ENCODE peak calls at places on chromosome 9, in seven cellular contexts. P is CD4-positive, alpha-beta T cell; U is epithelial cell of esophagus; N is upper lobe of left lung; R is left ventricle myocardium inferior; X is heart right ventricle; K is H9. B is an unnamed sample.

GRCh38 chr9:31119882-31120481 is 1264.5 kb upstream of the ACO1 start:
- DNase-seq in N (no peak), U (peak; percentile 69), X (no peak), P (peak; percentile 13), R (no peak), K (peak; percentile 31), B (no peak)

GRCh38 chr9:4904322-4905134 is 80.5 kb upstream of the JAK2 start:
- DNase-seq in U (peak; percentile 43), K (no peak), P (no peak), X (no peak), R (no peak), N (no peak), B (no peak)

GRCh38 chr9:89801723-89802680 is 197.2 kb downstream of the GADD45G start:
- DNase-seq in U (no peak), R (no peak), P (no peak), K (no peak), X (no peak), N (no peak), B (no peak)

GRCh38 chr9:130301483-130302286 is 36.1 kb downstream of the HMCN2 start:
- DNase-seq in X (peak; percentile 78), P (no peak), U (no peak), N (no peak), K (no peak), R (peak; percentile 84), B (no peak)

GRCh38 chr9:15642369-15642962 is 89.6 kb downstream of the CCDC171 start:
- DNase-seq in N (no peak), U (peak; percentile 57), X (no peak), K (no peak), R (no peak), P (no peak), B (no peak)

GRCh38 chr9:686381-686813 is 155.1 kb upstream of the DMRT1 start:
- DNase-seq in N (no peak), K (no peak), X (no peak), U (peak; percentile 97), R (no peak), P (no peak), B (no peak)

GRCh38 chr9:135692410-135692809 is 6.9 kb downstream of the SOHLH1 start:
- DNase-seq in X (no peak), R (no peak), P (no peak), N (peak; percentile 60), U (peak; percentile 8), K (no peak), B (no peak)

GRCh38 chr9:138099803-138100598 is 222.4 kb downstream of the CACNA1B start:
- DNase-seq in X (peak; percentile 51), U (no peak), P (no peak), R (peak; percentile 44), N (peak; percentile 20), K (no peak), B (no peak)

GRCh38 chr9:19186240-19186639 is 44.3 kb upstream of the DENND4C start:
- DNase-seq in N (no peak), K (no peak), P (no peak), R (no peak), U (peak; percentile 82), X (no peak), B (no peak)

GRCh38 chr9:86126998-86127972 is 27.9 kb upstream of the GOLM1 start:
- DNase-seq in P (no peak), X (peak; percentile 17), R (peak; percentile 16), N (no peak), U (peak; percentile 77), K (peak; percentile 98), B (no peak)

GRCh38 chr9:121735065-121735791 is 83.8 kb downstream of the DAB2IP start:
- DNase-seq in U (peak; percentile 54), N (no peak), K (peak; percentile 89), R (no peak), X (no peak), P (no peak), B (no peak)

GRCh38 chr9:112866662-112867274 is 23.9 kb downstream of the SLC46A2 start:
- DNase-seq in X (no peak), U (peak; percentile 77), P (no peak), R (no peak), N (no peak), K (peak; percentile 87), B (no peak)

GRCh38 chr9:123434619-123435240 is 78.7 kb downstream of the CRB2 start:
- DNase-seq in R (no peak), X (no peak), P (no peak), U (no peak), N (no peak), K (peak; percentile 82), B (no peak)

GRCh38 chr9:127516835-127517607 is 65.7 kb downstream of the LRSAM1 start:
- DNase-seq in N (peak; percentile 70), X (no peak), P (no peak), U (no peak), K (no peak), R (no peak), B (no peak)

GRCh38 chr9:111789881-111790280 is 4.9 kb downstream of the SHOC1 start:
- DNase-seq in P (no peak), R (no peak), N (no peak), K (no peak), U (peak; percentile 68), X (no peak), B (no peak)

GRCh38 chr9:131731237-131731995 is 8.5 kb downstream of the RAPGEF1 start:
- DNase-seq in X (no peak), U (peak; percentile 56), R (no peak), N (no peak), P (no peak), K (no peak), B (no peak)

GRCh38 chr9:76371901-76372300 is 22.3 kb downstream of the RFK start:
- DNase-seq in R (no peak), U (peak; percentile 61), P (no peak), N (no peak), K (no peak), X (no peak), B (no peak)

GRCh38 chr9:34701023-34701768 is 8.7 kb downstream of the CCL21 start:
- DNase-seq in P (peak; percentile 58), R (peak; percentile 76), K (peak; percentile 86), U (peak; percentile 71), X (peak; percentile 79), N (peak; percentile 93), B (peak; percentile 70)

GRCh38 chr9:32881948-32882347 is 98.6 kb downstream of the TMEM215 start:
- DNase-seq in U (no peak), K (no peak), N (no peak), P (no peak), R (no peak), X (no peak), B (no peak)

GRCh38 chr9:8779478-8779877 is 979.9 kb upstream of the DMAC1 start:
- DNase-seq in P (no peak), N (no peak), K (no peak), U (no peak), X (no peak), R (no peak), B (no peak)

GRCh38 chr9:69549310-69550202 is 122.6 kb downstream of the APBA1 start:
- DNase-seq in P (peak; percentile 3), X (no peak), K (no peak), N (no peak), U (peak; percentile 62), R (no peak), B (no peak)

GRCh38 chr9:35606138-35606504 is 1.1 kb downstream of the TESK1 start:
- DNase-seq in U (no peak), P (no peak), K (no peak), N (no peak), X (no peak), R (no peak), B (no peak)

GRCh38 chr9:95264954-95265615 is 52.4 kb downstream of the FANCC start:
- DNase-seq in N (no peak), U (peak; percentile 33), R (no peak), K (no peak), P (no peak), X (no peak), B (no peak)

DNA sequence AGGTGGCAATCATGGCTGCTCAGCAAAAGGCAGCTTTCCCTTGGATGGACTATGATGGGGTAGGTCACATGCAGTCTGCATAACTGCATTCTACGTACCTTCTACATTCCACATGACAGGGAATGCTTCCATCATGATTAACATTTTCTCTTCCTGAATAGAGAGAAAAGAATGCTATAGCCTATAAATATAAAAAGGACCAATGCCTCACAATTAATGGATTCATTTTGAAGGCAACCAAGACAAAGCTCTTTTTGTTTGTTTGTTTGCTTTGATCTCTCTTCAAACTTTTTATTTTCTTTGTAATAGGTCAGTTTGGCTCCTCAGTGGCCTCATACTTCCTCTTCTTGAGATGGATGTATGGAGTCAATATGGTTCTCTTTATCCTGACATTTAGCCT is 201.3 kb downstream of the ALDH1A1 start:
- DNase-seq in N (no peak), U (no peak), X (no peak), R (no peak), K (no peak), P (no peak), B (no peak)
- TF ChIP-seq CTCF in N (no peak), U (no peak), X (no peak), R (no peak), K (no peak), P (no peak), B (no peak)

GRCh38 chr9:108057421-108058136 is 568.0 kb upstream of the KLF4 start:
- DNase-seq in P (no peak), U (peak; percentile 97), X (no peak), K (no peak), N (no peak), R (no peak), B (no peak)

GRCh38 chr9:108060165-108060564 is 570.6 kb upstream of the KLF4 start:
- DNase-seq in X (no peak), K (no peak), R (no peak), N (no peak), U (no peak), P (no peak), B (no peak)

GRCh38 chr9:108058137-108058779 is 568.7 kb upstream of the KLF4 start:
- DNase-seq in N (no peak), P (no peak), X (no peak), R (no peak), U (no peak), K (no peak), B (no peak)

GRCh38 chr9:108056805-108057386 is 567.3 kb upstream of the KLF4 start:
- DNase-seq in P (no peak), N (no peak), R (no peak), X (no peak), K (no peak), U (peak; percentile 89), B (no peak)

GRCh38 chr9:108062680-108063079 is 573.1 kb upstream of the KLF4 start:
- DNase-seq in K (no peak), P (no peak), X (no peak), R (no peak), U (no peak), N (no peak), B (no peak)
- TF ChIP-seq CTCF in K (no peak), P (no peak), X (no peak), R (no peak), U (no peak), N (no peak), B (no peak)

DNA sequence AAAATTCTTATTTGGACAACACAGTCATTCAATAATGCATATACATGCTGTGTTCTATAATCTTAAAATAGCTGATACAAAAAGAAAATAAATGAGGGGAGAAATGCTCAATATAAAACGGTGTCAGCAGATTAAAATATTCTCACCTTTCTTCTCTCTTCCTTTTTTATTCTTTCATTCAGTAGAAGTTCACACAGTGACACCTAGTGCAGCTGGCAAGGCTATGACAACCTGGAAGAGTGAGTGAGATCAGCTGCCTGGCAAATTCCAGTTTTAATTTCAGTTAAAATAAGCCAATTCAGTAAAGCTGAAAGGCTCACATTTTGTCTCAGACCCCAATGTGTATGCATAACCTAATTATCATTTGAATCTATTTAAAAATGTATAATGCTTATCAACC is 150.3 kb downstream of the RASEF start:
- DNase-seq in P (no peak), X (no peak), R (no peak), N (no peak), K (no peak), U (peak; percentile 15), B (no peak)
- TF ChIP-seq CTCF in P (no peak), X (no peak), R (no peak), N (no peak), K (peak; percentile 54), U (peak; percentile 46), B (no peak)

GRCh38 chr9:18017136-18017535 is 438.3 kb downstream of the SH3GL2 start:
- DNase-seq in N (no peak), R (no peak), X (no peak), U (no peak), K (no peak), P (no peak), B (no peak)
- TF ChIP-seq CTCF in N (no peak), R (no peak), X (no peak), U (no peak), K (peak; percentile 39), P (no peak), B (no peak)